ENCODE peak calls at places on chromosome 6, in six cellular contexts. U, Z, I, H, S and T are unnamed samples.

GRCh38 chr6:130969807-130970491 is 93.1 kb downstream of the EPB41L2 start:
- DNase-seq in U (peak), Z (peak), I (peak), H (no peak), S (peak), T (no peak)

GRCh38 chr6:2111162-2111677 is 134.2 kb downstream of the GMDS start:
- DNase-seq in U (peak), Z (no peak), I (peak), H (peak), S (peak), T (no peak)

GRCh38 chr6:42260972-42261371 is 43.3 kb upstream of the MRPS10 start:
- DNase-seq in U (no peak), Z (no peak), I (no peak), H (no peak), S (peak), T (no peak)

GRCh38 chr6:22145823-22146379 is 150.9 kb downstream of the PRL start:
- DNase-seq in U (peak), Z (no peak), I (peak), H (peak), S (peak), T (peak)

GRCh38 chr6:141354191-141354950 is 778.4 kb upstream of the GJE1 start:
- DNase-seq in U (no peak), Z (no peak), I (peak), H (no peak), S (no peak), T (no peak)

GRCh38 chr6:69179681-69180080 is 544.6 kb downstream of the ADGRB3 start:
- DNase-seq in U (no peak), Z (no peak), I (no peak), H (peak), S (no peak), T (no peak)

GRCh38 chr6:81534934-81535465 is 217.5 kb downstream of the TENT5A start:
- DNase-seq in U (no peak), Z (no peak), I (no peak), H (no peak), S (no peak), T (no peak)

GRCh38 chr6:160750276-160750689 is 48.2 kb downstream of the PLG start:
- DNase-seq in U (no peak), Z (no peak), I (no peak), H (no peak), S (no peak), T (no peak)

GRCh38 chr6:109978174-109979032 is at the start of gene GPR6:
- DNase-seq in U (peak), Z (peak), I (peak), H (peak), S (peak), T (no peak)

GRCh38 chr6:149915970-149916865 is 6.7 kb downstream of the RAET1G start:
- DNase-seq in U (no peak), Z (no peak), I (no peak), H (no peak), S (no peak), T (no peak)

GRCh38 chr6:13766201-13766634 is 48.1 kb downstream of the MCUR1 start:
- DNase-seq in U (peak), Z (no peak), I (peak), H (peak), S (peak), T (no peak)

GRCh38 chr6:124190256-124190655 is 386.6 kb downstream of the NKAIN2 start:
- DNase-seq in U (no peak), Z (no peak), I (no peak), H (no peak), S (no peak), T (no peak)

GRCh38 chr6:1798965-1799325 is 189.2 kb downstream of the FOXC1 start:
- DNase-seq in U (no peak), Z (no peak), I (no peak), H (no peak), S (no peak), T (no peak)

GRCh38 chr6:144550392-144550791 is 265.3 kb downstream of the UTRN start:
- DNase-seq in U (no peak), Z (no peak), I (no peak), H (no peak), S (no peak), T (no peak)

GRCh38 chr6:105790635-105791034 is 295.5 kb upstream of the PRDM1 start:
- DNase-seq in U (no peak), Z (no peak), I (no peak), H (no peak), S (no peak), T (no peak)

GRCh38 chr6:163048345-163048744 is 320.6 kb downstream of the PACRG start:
- DNase-seq in U (no peak), Z (no peak), I (no peak), H (no peak), S (no peak), T (no peak)

GRCh38 chr6:35061651-35062410 is 79.3 kb downstream of the TCP11 start:
- DNase-seq in U (peak), Z (no peak), I (no peak), H (peak), S (no peak), T (no peak)

GRCh38 chr6:35489995-35490791 is 6.7 kb downstream of the TEAD3 start:
- DNase-seq in U (peak), Z (peak), I (peak), H (peak), S (peak), T (no peak)

GRCh38 chr6:127811939-127812338 is 88.9 kb downstream of the THEMIS start:
- DNase-seq in U (no peak), Z (no peak), I (no peak), H (peak), S (no peak), T (no peak)

GRCh38 chr6:24600903-24601302 is 45.1 kb downstream of the KIAA0319 start:
- DNase-seq in U (no peak), Z (no peak), I (no peak), H (no peak), S (no peak), T (no peak)

GRCh38 chr6:8086755-8087306 is 15.5 kb downstream of the EEF1E1 start:
- DNase-seq in U (no peak), Z (no peak), I (no peak), H (no peak), S (no peak), T (no peak)

GRCh38 chr6:8082572-8082953 is 18.4 kb upstream of the BLOC1S5 start:
- DNase-seq in U (no peak), Z (no peak), I (no peak), H (no peak), S (no peak), T (no peak)

GRCh38 chr6:8084586-8084985 is 17.8 kb downstream of the EEF1E1 start:
- DNase-seq in U (no peak), Z (no peak), I (peak), H (peak), S (peak), T (no peak)

GRCh38 chr6:8082954-8083858 is 19.0 kb upstream of the BLOC1S5 start:
- DNase-seq in U (peak), Z (no peak), I (peak), H (peak), S (peak), T (peak)

DNA sequence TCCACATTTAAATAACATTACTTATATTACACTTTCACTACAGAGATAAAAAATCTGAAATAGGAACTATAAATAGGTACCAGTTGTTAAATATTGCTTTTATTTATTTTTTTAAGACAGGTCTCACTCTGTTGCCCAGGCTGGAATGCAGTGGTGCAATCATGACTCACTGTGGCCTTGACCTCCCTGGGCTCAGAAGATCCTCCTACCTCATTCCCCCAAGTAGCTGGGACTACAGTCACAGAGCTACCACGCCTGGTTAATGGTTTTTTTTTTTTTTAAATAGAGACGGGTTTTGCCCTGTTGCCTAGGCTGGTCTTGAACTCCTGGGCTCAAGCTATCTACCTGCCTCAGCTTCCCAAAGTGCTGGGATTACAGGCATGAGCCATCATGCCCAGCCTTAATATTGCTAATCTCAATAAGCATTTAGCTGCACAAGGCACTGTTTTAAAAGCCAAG is 17.3 kb downstream of the EEF1E1 start:
- DNase-seq in U (peak), Z (no peak), I (peak), H (peak), S (peak), T (peak)
- H3K4me3 ChIP-seq in U (no peak), Z (no peak), I (no peak), H (no peak), S (no peak), T (no peak)

GRCh38 chr6:111260570-111261298 is 173.4 kb downstream of the SLC16A10 start:
- DNase-seq in U (peak), Z (no peak), I (no peak), H (peak), S (no peak), T (no peak)
- H3K4me3 ChIP-seq in U (peak), Z (peak), I (peak), H (no peak), S (peak), T (peak)

GRCh38 chr6:6320901-6321300 is 439 bp upstream of the F13A1 start:
- DNase-seq in U (no peak), Z (no peak), I (no peak), H (peak), S (no peak), T (no peak)
- H3K4me3 ChIP-seq in U (no peak), Z (peak), I (no peak), H (no peak), S (no peak), T (no peak)

GRCh38 chr6:3458706-3459421 is 2.0 kb upstream of the SLC22A23 start:
- DNase-seq in U (no peak), Z (no peak), I (no peak), H (no peak), S (no peak), T (no peak)
- H3K4me3 ChIP-seq in U (no peak), Z (no peak), I (no peak), H (no peak), S (no peak), T (no peak)

GRCh38 chr6:90346729-90347128 is 50.1 kb upstream of the BACH2 start:
- DNase-seq in U (no peak), Z (no peak), I (no peak), H (no peak), S (no peak), T (no peak)

GRCh38 chr6:90354961-90355360 is 58.3 kb upstream of the BACH2 start:
- DNase-seq in U (no peak), Z (no peak), I (no peak), H (no peak), S (no peak), T (no peak)

GRCh38 chr6:90351696-90352095 is 55.1 kb upstream of the BACH2 start:
- DNase-seq in U (peak), Z (no peak), I (peak), H (peak), S (peak), T (no peak)

GRCh38 chr6:90347411-90347841 is 50.8 kb upstream of the BACH2 start:
- DNase-seq in U (no peak), Z (no peak), I (no peak), H (no peak), S (no peak), T (no peak)

DNA sequence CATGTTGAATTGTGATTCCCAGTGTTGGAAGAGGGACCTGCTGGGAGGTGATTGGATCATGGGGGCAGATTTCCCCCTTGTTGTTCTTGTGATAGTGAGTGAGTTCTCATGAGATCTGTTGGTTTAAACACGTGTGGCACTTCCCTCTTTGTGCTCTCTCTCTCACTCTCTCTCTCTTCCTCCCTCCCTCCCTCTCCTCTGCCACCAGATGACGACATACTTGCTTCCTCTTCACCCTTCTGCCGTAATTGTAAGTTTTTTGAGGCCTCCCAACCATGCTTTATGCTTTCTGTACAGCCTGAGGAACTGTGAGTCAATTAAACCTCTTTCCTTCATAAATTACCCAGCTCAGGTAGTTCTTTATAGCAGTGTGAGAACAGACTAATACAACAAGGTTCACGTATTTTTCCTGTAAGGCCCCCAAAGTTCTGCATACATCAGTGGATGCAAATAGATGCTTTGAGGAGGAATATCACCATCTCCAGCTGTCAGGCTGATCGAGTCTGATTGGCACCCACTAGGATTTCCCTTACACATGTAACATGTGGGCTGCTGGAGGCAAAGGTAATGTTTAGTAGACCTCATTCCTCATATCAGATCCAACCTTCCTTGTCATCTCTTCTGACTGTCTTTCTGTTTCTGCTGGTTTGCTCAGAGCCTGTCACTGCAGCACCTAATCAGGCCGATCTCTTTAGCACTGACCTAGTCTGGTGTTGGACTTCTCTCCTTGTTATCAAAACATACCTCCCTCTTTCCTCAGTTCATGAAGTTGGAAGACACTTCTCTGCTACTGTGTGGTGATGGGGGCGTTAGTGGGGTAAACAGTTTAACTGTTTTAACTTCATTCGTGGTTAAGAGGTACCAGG is 54.3 kb upstream of the BACH2 start:
- DNase-seq in U (peak), Z (no peak), I (no peak), H (no peak), S (no peak), T (no peak)
- H3K4me3 ChIP-seq in U (no peak), Z (no peak), I (no peak), H (no peak), S (no peak), T (no peak)

GRCh38 chr6:28634406-28634757 is 108.7 kb downstream of the GPX5 start:
- DNase-seq in U (no peak), Z (no peak), I (no peak), H (no peak), S (no peak), T (no peak)
- H3K4me3 ChIP-seq in U (no peak), Z (peak), I (peak), H (peak), S (peak), T (peak)

GRCh38 chr6:30510419-30510818 is 21.1 kb downstream of the HLA-E start:
- DNase-seq in U (no peak), Z (no peak), I (no peak), H (no peak), S (no peak), T (no peak)

GRCh38 chr6:30508890-30509736 is 19.8 kb downstream of the HLA-E start:
- DNase-seq in U (peak), Z (no peak), I (peak), H (peak), S (peak), T (no peak)

GRCh38 chr6:30513451-30513850 is 24.1 kb downstream of the HLA-E start:
- DNase-seq in U (no peak), Z (no peak), I (no peak), H (no peak), S (no peak), T (no peak)

GRCh38 chr6:30511147-30511546 is 21.8 kb downstream of the HLA-E start:
- DNase-seq in U (no peak), Z (no peak), I (no peak), H (no peak), S (no peak), T (no peak)

DNA sequence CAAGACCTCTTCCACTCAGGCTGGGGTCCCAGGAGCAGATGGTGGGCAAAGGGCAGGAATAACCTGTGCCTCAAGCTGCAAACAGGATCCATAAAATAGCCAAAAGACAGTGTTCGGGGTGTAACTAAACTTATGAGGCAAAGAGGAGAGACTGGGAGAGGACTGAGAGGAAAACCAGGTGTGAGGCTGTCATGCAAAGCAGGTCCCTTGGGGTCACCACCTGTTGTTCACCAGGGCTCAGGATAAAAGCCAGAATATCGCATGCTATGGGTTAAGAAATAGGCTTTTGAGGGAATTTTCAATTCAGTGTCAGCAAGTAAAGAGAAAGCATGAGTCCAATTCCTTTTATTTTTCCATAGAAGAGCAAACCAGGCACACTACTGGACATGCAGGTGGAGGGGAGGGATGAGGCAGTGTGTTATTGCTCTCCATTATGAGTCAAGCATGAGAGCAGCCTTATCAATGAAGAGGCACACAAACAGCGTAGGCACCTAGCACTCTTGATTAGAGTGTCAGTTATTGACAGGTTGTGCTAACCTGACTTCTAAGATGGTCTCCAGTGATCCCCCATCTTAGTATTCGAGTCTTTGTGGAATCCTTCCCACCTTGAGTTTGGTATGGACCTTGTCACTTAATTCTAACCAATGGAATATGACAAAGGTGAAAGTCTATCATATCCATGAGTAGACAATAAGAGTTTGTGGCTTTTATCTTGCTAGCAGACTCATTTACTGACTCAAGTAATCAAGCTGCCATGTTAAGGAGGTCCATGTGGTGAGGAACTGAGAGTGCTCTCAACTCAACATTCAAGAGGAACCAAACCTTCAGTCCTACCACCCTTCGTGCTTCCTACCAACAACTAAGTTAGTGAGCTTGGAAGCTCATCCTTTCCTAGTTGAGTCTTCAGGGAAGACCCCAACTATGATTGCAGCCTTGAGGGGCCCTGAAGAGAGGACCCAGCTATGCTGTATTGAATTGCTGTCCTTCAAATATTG is 18.8 kb downstream of the HLA-E start:
- DNase-seq in U (no peak), Z (no peak), I (no peak), H (no peak), S (no peak), T (no peak)
- H3K4me3 ChIP-seq in U (no peak), Z (no peak), I (no peak), H (no peak), S (no peak), T (no peak)